ENCODE peak calls at places on chromosomes 6 and 20, in six cellular contexts. One of them, this sample, is unnamed. For H3K36me3, the result is how much of the 10 kb centered on the place peaks cover.

GRCh38 chr6:121826156-121826810 is 390.8 kb downstream of the GJA1 start:
- DNase-seq in H1: no peak
- DNase-seq in mesendoderm: peak
- DNase-seq in HCT116: peak
- DNase-seq in PC-3: peak
- DNase-seq in GM23248: peak
- DNase-seq in this sample: peak

GRCh38 chr20:49426873-49427272 is 55.6 kb downstream of the KCNB1 start:
- DNase-seq in H1: no peak
- DNase-seq in mesendoderm: no peak
- DNase-seq in HCT116: no peak
- DNase-seq in PC-3: no peak
- DNase-seq in GM23248: no peak
- DNase-seq in this sample: no peak

GRCh38 chr20:52847029-52847660 is 125.0 kb upstream of the TSHZ2 start:
- DNase-seq in H1: no peak
- DNase-seq in mesendoderm: peak
- DNase-seq in HCT116: no peak
- DNase-seq in PC-3: no peak
- DNase-seq in GM23248: no peak
- DNase-seq in this sample: no peak

GRCh38 chr20:48619126-48620101 is 208.4 kb downstream of the PREX1 start:
- DNase-seq in H1: no peak
- DNase-seq in mesendoderm: no peak
- DNase-seq in HCT116: no peak
- DNase-seq in PC-3: peak
- DNase-seq in GM23248: no peak
- DNase-seq in this sample: peak

GRCh38 chr6:141851063-141851462 is 281.7 kb upstream of the GJE1 start:
- DNase-seq in H1: no peak
- DNase-seq in mesendoderm: no peak
- DNase-seq in HCT116: no peak
- DNase-seq in PC-3: no peak
- DNase-seq in GM23248: no peak
- DNase-seq in this sample: no peak

GRCh38 chr6:36998723-36999466 is 6.6 kb upstream of the FGD2 start:
- DNase-seq in H1: no peak
- DNase-seq in mesendoderm: no peak
- DNase-seq in HCT116: no peak
- DNase-seq in PC-3: no peak
- DNase-seq in GM23248: no peak
- DNase-seq in this sample: no peak

GRCh38 chr6:34656378-34657036 is 40.1 kb downstream of the ILRUN start:
- DNase-seq in H1: no peak
- DNase-seq in mesendoderm: no peak
- DNase-seq in HCT116: no peak
- DNase-seq in PC-3: peak
- DNase-seq in GM23248: peak
- DNase-seq in this sample: peak

GRCh38 chr6:124223596-124223995 is 419.9 kb downstream of the NKAIN2 start:
- DNase-seq in H1: no peak
- DNase-seq in mesendoderm: peak
- DNase-seq in HCT116: no peak
- DNase-seq in PC-3: no peak
- DNase-seq in GM23248: no peak
- DNase-seq in this sample: peak

GRCh38 chr20:38208523-38208922 is 43.5 kb upstream of the TGM2 start:
- DNase-seq in H1: no peak
- DNase-seq in mesendoderm: no peak
- DNase-seq in HCT116: no peak
- DNase-seq in PC-3: no peak
- DNase-seq in GM23248: no peak
- DNase-seq in this sample: no peak

GRCh38 chr20:37727247-37727956 is 33.6 kb downstream of the CTNNBL1 start:
- DNase-seq in H1: no peak
- DNase-seq in mesendoderm: peak
- DNase-seq in HCT116: no peak
- DNase-seq in PC-3: no peak
- DNase-seq in GM23248: peak
- DNase-seq in this sample: peak

GRCh38 chr6:105994522-105995402 is 91.4 kb upstream of the PRDM1 start:
- DNase-seq in H1: peak
- DNase-seq in mesendoderm: peak
- DNase-seq in HCT116: peak
- DNase-seq in PC-3: no peak
- DNase-seq in GM23248: peak
- DNase-seq in this sample: peak

GRCh38 chr20:50267041-50267865 is 76.6 kb downstream of the CEBPB start:
- DNase-seq in H1: peak
- DNase-seq in mesendoderm: no peak
- DNase-seq in HCT116: peak
- DNase-seq in PC-3: peak
- DNase-seq in GM23248: peak
- DNase-seq in this sample: peak

DNA sequence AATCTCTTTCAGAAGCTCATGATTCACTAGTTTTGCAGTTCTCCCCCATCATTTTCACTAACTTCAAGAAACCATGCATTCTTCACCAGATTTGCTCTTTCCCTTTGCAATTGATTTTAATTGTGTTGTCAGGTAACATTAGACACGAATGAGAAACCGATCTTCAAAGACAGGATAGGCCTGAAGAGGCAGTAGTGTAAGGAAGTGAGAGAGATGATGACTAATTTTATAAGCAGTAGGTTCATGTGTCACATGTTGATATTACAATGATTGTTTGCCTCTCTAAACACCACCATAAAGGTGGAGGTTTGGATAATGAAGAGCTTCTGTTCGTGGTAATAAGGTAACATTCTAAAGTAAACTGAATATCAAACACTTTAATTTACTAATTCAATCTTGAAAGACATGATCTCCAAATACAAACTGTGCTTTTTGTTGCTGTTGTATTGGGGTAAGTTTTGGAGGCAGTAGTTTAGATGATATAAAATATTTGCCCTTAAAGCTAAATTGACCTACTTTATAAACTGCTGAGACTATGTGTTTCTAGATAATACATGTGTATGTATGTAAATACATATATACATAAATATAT is 207.2 kb downstream of the PHACTR1 start:
- DNase-seq in H1: no peak
- DNase-seq in mesendoderm: no peak
- DNase-seq in HCT116: no peak
- DNase-seq in PC-3: peak
- DNase-seq in GM23248: no peak
- DNase-seq in this sample: no peak
- H3K4me3 ChIP-seq in H1: no peak
- H3K4me3 ChIP-seq in mesendoderm: no peak
- H3K4me3 ChIP-seq in HCT116: no peak
- H3K4me3 ChIP-seq in PC-3: no peak
- H3K4me3 ChIP-seq in GM23248: no peak
- H3K4me3 ChIP-seq in this sample: no peak

DNA sequence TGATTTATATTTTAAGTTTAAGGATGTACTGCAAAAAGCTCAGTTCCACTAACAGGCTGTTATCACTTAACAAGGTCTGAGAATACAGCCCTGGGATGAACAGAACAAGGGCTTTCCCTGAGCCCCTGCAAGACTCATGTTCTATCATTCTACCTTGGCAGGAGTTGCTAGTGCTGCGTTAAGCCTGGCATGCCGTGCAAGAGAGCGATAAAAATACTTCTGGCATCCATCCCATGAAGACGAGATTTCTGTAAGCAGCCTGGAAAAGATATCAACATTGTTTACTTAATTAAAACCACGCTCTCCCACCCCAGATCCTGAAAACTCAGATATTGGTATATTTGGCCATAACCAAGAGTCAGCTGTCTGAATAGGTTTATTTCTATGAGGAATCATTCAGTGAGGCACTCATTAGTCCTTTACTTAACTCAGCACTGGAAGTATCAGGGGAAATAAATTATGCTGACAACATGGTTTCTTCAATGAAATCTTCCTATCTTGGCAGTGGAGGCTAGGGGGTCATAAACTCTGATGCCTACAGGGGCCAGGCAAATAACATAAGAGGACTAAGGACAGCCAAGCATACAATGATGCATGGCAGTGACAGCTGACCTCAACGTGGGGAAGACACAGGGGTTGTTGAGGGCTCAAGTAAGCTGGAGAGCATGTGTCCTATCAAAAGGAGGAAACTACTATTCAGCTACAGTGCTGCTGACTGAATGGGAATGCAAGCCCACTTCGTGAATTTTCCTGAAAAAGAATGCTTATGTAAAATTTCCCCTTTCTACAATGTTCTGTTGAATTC is 37.6 kb upstream of the LYRM2 start:
- DNase-seq in H1: no peak
- DNase-seq in mesendoderm: no peak
- DNase-seq in HCT116: no peak
- DNase-seq in PC-3: no peak
- DNase-seq in GM23248: peak
- DNase-seq in this sample: peak
- H3K36me3 ChIP-seq in H1: half or more
- H3K36me3 ChIP-seq in mesendoderm: under half
- H3K36me3 ChIP-seq in HCT116: half or more
- H3K36me3 ChIP-seq in PC-3: under half
- H3K36me3 ChIP-seq in GM23248: under half
- H3K36me3 ChIP-seq in this sample: half or more

DNA sequence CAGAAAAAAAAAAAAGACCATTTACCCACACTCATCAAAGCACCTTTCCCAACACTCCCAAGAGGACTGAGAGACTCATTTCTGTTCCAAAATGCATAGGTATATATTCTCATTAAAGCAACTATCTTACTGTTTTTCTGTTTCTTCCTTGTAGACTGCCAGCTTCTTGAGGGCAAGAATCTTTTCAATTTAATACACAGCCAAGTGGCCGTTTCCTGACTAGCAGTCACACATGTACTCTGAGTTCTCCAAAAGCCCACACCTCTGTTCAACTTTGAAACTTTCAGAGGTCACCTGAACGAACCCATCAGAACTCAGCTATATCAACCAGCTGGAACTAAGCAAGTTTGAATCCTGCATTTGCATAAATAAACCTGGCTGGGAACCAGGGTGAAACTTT is 92.7 kb downstream of the DTNBP1 start:
- DNase-seq in H1: no peak
- DNase-seq in mesendoderm: no peak
- DNase-seq in HCT116: no peak
- DNase-seq in PC-3: no peak
- DNase-seq in GM23248: no peak
- DNase-seq in this sample: no peak
- H3K9ac ChIP-seq in H1: no peak
- H3K9ac ChIP-seq in mesendoderm: no peak
- H3K9ac ChIP-seq in HCT116: no peak
- H3K9ac ChIP-seq in PC-3: no peak
- H3K9ac ChIP-seq in GM23248: no peak
- H3K9ac ChIP-seq in this sample: no peak

GRCh38 chr20:34312544-34313217 is 9.5 kb upstream of the AHCY start:
- DNase-seq in H1: peak
- DNase-seq in mesendoderm: peak
- DNase-seq in HCT116: peak
- DNase-seq in PC-3: peak
- DNase-seq in GM23248: peak
- DNase-seq in this sample: peak
- H3K4me3 ChIP-seq in H1: peak
- H3K4me3 ChIP-seq in mesendoderm: no peak
- H3K4me3 ChIP-seq in HCT116: peak
- H3K4me3 ChIP-seq in PC-3: peak
- H3K4me3 ChIP-seq in GM23248: peak
- H3K4me3 ChIP-seq in this sample: peak

GRCh38 chr20:13058666-13059389 is 50.1 kb downstream of the SPTLC3 start:
- DNase-seq in H1: no peak
- DNase-seq in mesendoderm: no peak
- DNase-seq in HCT116: no peak
- DNase-seq in PC-3: no peak
- DNase-seq in GM23248: no peak
- DNase-seq in this sample: no peak

GRCh38 chr20:13059398-13060136 is 50.8 kb downstream of the SPTLC3 start:
- DNase-seq in H1: no peak
- DNase-seq in mesendoderm: no peak
- DNase-seq in HCT116: no peak
- DNase-seq in PC-3: no peak
- DNase-seq in GM23248: no peak
- DNase-seq in this sample: no peak

DNA sequence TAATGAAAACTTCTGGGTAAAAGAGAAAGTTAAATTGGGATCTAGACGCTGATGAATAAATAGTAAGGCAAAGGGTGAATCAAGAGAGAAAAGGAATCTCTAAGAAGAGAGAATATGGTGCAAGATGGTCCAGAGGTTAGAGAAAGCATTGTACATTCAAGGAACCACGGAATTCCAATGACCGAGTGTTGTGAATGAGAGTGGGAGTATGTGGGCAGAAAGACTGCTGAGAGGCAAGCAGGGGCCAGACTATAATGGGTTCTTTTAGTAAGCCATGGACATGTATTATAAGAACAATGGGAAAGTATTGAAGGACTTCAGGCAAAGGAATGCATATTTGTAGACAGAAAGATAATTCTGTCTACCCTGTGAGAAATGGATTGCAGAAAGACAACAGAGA is 45.2 kb downstream of the SPTLC3 start:
- DNase-seq in H1: no peak
- DNase-seq in mesendoderm: no peak
- DNase-seq in HCT116: no peak
- DNase-seq in PC-3: no peak
- DNase-seq in GM23248: no peak
- DNase-seq in this sample: no peak
- H3K36me3 ChIP-seq in H1: under half
- H3K36me3 ChIP-seq in mesendoderm: under half
- H3K36me3 ChIP-seq in HCT116: under half
- H3K36me3 ChIP-seq in PC-3: under half
- H3K36me3 ChIP-seq in GM23248: under half
- H3K36me3 ChIP-seq in this sample: under half

DNA sequence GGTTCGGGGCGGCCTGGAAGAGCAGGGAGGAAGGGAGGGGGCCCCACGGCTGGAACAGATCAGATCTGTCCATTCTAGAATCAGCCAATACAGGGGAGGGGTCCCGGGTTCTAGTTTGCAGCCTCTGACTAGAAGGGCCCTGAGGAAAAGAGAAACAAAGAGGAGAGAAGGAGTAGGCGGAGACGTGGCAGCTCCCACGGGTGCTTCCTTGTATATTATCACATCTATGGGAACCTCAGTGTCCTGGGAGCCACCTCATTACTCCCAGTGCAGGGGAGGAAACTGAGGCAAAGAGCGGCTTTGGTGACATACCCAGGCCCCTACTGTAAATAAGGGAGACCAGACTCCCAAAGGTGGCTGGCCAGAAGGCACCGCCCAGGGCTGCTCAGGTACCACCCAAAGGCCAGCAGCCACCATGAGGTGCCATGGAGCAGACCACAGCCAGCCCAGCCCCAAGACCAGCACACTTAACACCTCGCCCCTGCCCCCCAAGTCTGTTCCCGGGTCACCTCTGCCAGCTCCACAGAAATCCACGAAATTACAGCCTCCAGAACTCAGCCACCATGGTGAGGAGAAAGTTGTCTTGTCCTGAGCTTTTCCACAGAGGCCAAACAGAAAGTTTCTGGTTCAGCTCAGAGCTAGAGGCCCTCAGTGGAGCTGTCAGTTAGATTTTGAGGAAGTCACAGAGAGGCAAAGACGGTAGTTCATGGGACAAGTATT is 2.1 kb downstream of the ZC3H12D start:
- DNase-seq in H1: no peak
- DNase-seq in mesendoderm: no peak
- DNase-seq in HCT116: no peak
- DNase-seq in PC-3: no peak
- DNase-seq in GM23248: no peak
- DNase-seq in this sample: no peak
- H3K9ac ChIP-seq in H1: no peak
- H3K9ac ChIP-seq in mesendoderm: no peak
- H3K9ac ChIP-seq in HCT116: no peak
- H3K9ac ChIP-seq in PC-3: no peak
- H3K9ac ChIP-seq in GM23248: peak
- H3K9ac ChIP-seq in this sample: peak

This sample was measured in adipocyte.